ENCODE peak calls at places on chromosomes 3 and 15, in five cellular contexts. Y, R, K, S and H are unnamed samples.

GRCh38 chr3:183540501-183541234 is 14.8 kb downstream of the KLHL6 start:
- DNase-seq in Y (no peak), R (no peak), K (no peak), S (no peak), H (no peak)

GRCh38 chr15:28957606-28958498 is 72.1 kb downstream of the APBA2 start:
- DNase-seq in Y (peak; percentile 40), R (no peak), K (no peak), S (no peak), H (no peak)

GRCh38 chr3:162569314-162569713 is 1072.7 kb downstream of the OTOL1 start:
- DNase-seq in Y (no peak), R (no peak), K (no peak), S (no peak), H (no peak)

GRCh38 chr15:37045859-37046318 is 54.5 kb downstream of the MEIS2 start:
- DNase-seq in Y (peak; percentile 74), R (no peak), K (no peak), S (no peak), H (no peak)

GRCh38 chr3:37492977-37493471 is 318.6 kb upstream of the LRRFIP2 start:
- DNase-seq in Y (peak; percentile 69), R (no peak), K (no peak), S (no peak), H (no peak)

GRCh38 chr3:59411694-59412093 is 361.9 kb upstream of the CFAP20DC start:
- DNase-seq in Y (no peak), R (no peak), K (no peak), S (no peak), H (no peak)

GRCh38 chr3:136584728-136585127 is 167.4 kb downstream of the STAG1 start:
- DNase-seq in Y (no peak), R (no peak), K (no peak), S (no peak), H (no peak)

GRCh38 chr15:80585544-80586018 is 109.5 kb upstream of the ABHD17C start:
- DNase-seq in Y (peak; percentile 49), R (no peak), K (no peak), S (peak; percentile 77), H (no peak)

GRCh38 chr15:91238664-91239428 is 138.8 kb downstream of the SV2B start:
- DNase-seq in Y (no peak), R (no peak), K (no peak), S (no peak), H (no peak)

GRCh38 chr15:75479670-75480069 is 28.2 kb upstream of the SIN3A start:
- DNase-seq in Y (no peak), R (no peak), K (no peak), S (no peak), H (no peak)

GRCh38 chr3:38109580-38110313 is 27.2 kb downstream of the ACAA1 start:
- DNase-seq in Y (peak; percentile 43), R (no peak), K (no peak), S (no peak), H (no peak)

GRCh38 chr3:42700366-42701288 is 2.0 kb downstream of the HHATL start:
- DNase-seq in Y (peak; percentile 33), R (no peak), K (no peak), S (no peak), H (no peak)

GRCh38 chr3:40299721-40300335 is 9.7 kb upstream of the EIF1B start:
- DNase-seq in Y (no peak), R (no peak), K (no peak), S (no peak), H (no peak)

GRCh38 chr3:160950542-160950941 is 154.6 kb downstream of the B3GALNT1 start:
- DNase-seq in Y (no peak), R (no peak), K (no peak), S (no peak), H (peak; percentile 57)

GRCh38 chr15:90212221-90213079 is 11.3 kb downstream of the SEMA4B start:
- DNase-seq in Y (peak; percentile 49), R (no peak), K (no peak), S (peak; percentile 82), H (no peak)

GRCh38 chr3:30658328-30659052 is 52.1 kb downstream of the TGFBR2 start:
- DNase-seq in Y (no peak), R (no peak), K (peak; percentile 42), S (no peak), H (no peak)

GRCh38 chr3:175606650-175607318 is 747.6 kb downstream of the NAALADL2 start:
- DNase-seq in Y (no peak), R (no peak), K (no peak), S (no peak), H (no peak)

GRCh38 chr3:65778966-65779365 is 259.8 kb downstream of the MAGI1 start:
- DNase-seq in Y (no peak), R (no peak), K (no peak), S (no peak), H (no peak)

GRCh38 chr3:137148406-137148805 is 190.6 kb downstream of the IL20RB start:
- DNase-seq in Y (no peak), R (no peak), K (no peak), S (no peak), H (no peak)

GRCh38 chr15:75029378-75030022 is 6.1 kb downstream of the PPCDC start:
- DNase-seq in Y (peak; percentile 92), R (peak; percentile 84), K (peak; percentile 80), S (peak; percentile 95), H (peak; percentile 55)

GRCh38 chr3:72274511-72275295 is 489.8 kb upstream of the PROK2 start:
- DNase-seq in Y (no peak), R (no peak), K (peak; percentile 21), S (no peak), H (peak; percentile 46)

GRCh38 chr3:51429138-51429537 is 38.1 kb downstream of the RBM15B start:
- DNase-seq in Y (no peak), R (no peak), K (no peak), S (no peak), H (no peak)

GRCh38 chr15:48935236-48935635 is 28.5 kb downstream of the SHC4 start:
- DNase-seq in Y (no peak), R (no peak), K (no peak), S (no peak), H (no peak)

GRCh38 chr15:36479200-36479896 is 100.1 kb upstream of the CDIN1 start:
- DNase-seq in Y (no peak), R (no peak), K (no peak), S (no peak), H (no peak)

GRCh38 chr3:195187609-195188529 is 83.1 kb downstream of the XXYLT1 start:
- DNase-seq in Y (no peak), R (no peak), K (no peak), S (no peak), H (no peak)